ENCODE peak calls at places on chromosomes 6 and 20, in eight cellular contexts. C is breast epithelium; L is mucosa of descending colon; N is CD4-positive, CD25-positive, alpha-beta regulatory T cell; U is kidney epithelial cell; D is activated CD4-positive, CD25-positive, alpha-beta regulatory T cell treated with anti-CD3 and anti-CD28 coated beads, Interleukin-2, amount 50 U/mL, for 16 hours; F is M059J; Y is colonic mucosa. K is an unnamed sample.

GRCh38 chr6:106064103-106064502 is 22.0 kb upstream of the PRDM1 start:
- DNase-seq in C (no peak), L (no peak), N (no peak), U (no peak), D (no peak), F (no peak), Y (no peak), K (no peak)

GRCh38 chr20:51400051-51400926 is 142.2 kb downstream of the NFATC2 start:
- DNase-seq in C (no peak), L (no peak), N (peak; percentile 79), U (no peak), D (peak; percentile 59), F (peak; percentile 19), Y (no peak), K (no peak)

GRCh38 chr20:62804021-62804631 is 509 bp upstream of the OGFR start:
- DNase-seq in C (no peak), L (no peak), N (peak; percentile 33), U (no peak), D (no peak), F (peak; percentile 46), Y (no peak), K (no peak)

GRCh38 chr6:31580807-31581437 is 1.3 kb downstream of the LTB start:
- DNase-seq in C (peak; percentile 85), L (peak; percentile 92), N (peak; percentile 87), U (no peak), D (peak; percentile 79), F (peak; percentile 77), Y (peak; percentile 88), K (peak; percentile 96)

GRCh38 chr6:130167655-130168054 is 55.1 kb downstream of the SAMD3 start:
- DNase-seq in C (no peak), L (no peak), N (no peak), U (no peak), D (no peak), F (no peak), Y (no peak), K (no peak)

GRCh38 chr20:25064561-25064960 is 6.6 kb upstream of the ACSS1 start:
- DNase-seq in C (peak; percentile 7), L (no peak), N (no peak), U (no peak), D (no peak), F (no peak), Y (no peak), K (no peak)

GRCh38 chr6:85321926-85322325 is 128.0 kb upstream of the NT5E start:
- DNase-seq in C (no peak), L (no peak), N (no peak), U (no peak), D (no peak), F (no peak), Y (no peak), K (no peak)

GRCh38 chr20:63465380-63466249 is 6.8 kb downstream of the KCNQ2 start:
- DNase-seq in C (no peak), L (no peak), N (no peak), U (no peak), D (no peak), F (no peak), Y (no peak), K (no peak)

GRCh38 chr6:36666726-36667591 is 11.6 kb upstream of the CDKN1A start:
- DNase-seq in C (no peak), L (peak; percentile 82), N (no peak), U (peak; percentile 92), D (no peak), F (peak; percentile 95), Y (peak; percentile 63), K (peak; percentile 50)

GRCh38 chr6:163415620-163416379 is 1.3 kb downstream of the QKI start:
- DNase-seq in C (no peak), L (peak; percentile 67), N (peak; percentile 42), U (no peak), D (no peak), F (peak; percentile 70), Y (no peak), K (peak; percentile 84)

GRCh38 chr6:144559865-144560603 is 274.9 kb downstream of the UTRN start:
- DNase-seq in C (no peak), L (no peak), N (peak; percentile 44), U (no peak), D (no peak), F (peak; percentile 66), Y (no peak), K (no peak)

GRCh38 chr6:41641352-41641925 is 3.2 kb downstream of the MDFI start:
- DNase-seq in C (no peak), L (no peak), N (no peak), U (no peak), D (no peak), F (no peak), Y (no peak), K (no peak)

GRCh38 chr20:43383026-43383795 is 74.5 kb upstream of the SRSF6 start:
- DNase-seq in C (no peak), L (no peak), N (no peak), U (no peak), D (no peak), F (peak; percentile 44), Y (no peak), K (no peak)

GRCh38 chr20:36493801-36494114 is 47.6 kb upstream of the MYL9 start:
- DNase-seq in C (peak; percentile 69), L (peak; percentile 70), N (no peak), U (no peak), D (no peak), F (peak; percentile 96), Y (peak; percentile 38), K (no peak)

GRCh38 chr6:131488780-131489179 is 84.2 kb upstream of the ARG1 start:
- DNase-seq in C (no peak), L (no peak), N (no peak), U (no peak), D (no peak), F (peak; percentile 46), Y (no peak), K (no peak)

GRCh38 chr6:140609956-140610355 is 1235.5 kb upstream of the CITED2 start:
- DNase-seq in C (no peak), L (no peak), N (no peak), U (no peak), D (no peak), F (no peak), Y (no peak), K (no peak)

GRCh38 chr6:88538130-88538706 is 372.1 kb upstream of the CNR1 start:
- DNase-seq in C (no peak), L (no peak), N (no peak), U (no peak), D (no peak), F (no peak), Y (no peak), K (peak; percentile 12)

GRCh38 chr6:137832110-137832509 is 34.9 kb upstream of the TNFAIP3 start:
- DNase-seq in C (no peak), L (no peak), N (no peak), U (peak; percentile 95), D (no peak), F (peak; percentile 93), Y (no peak), K (peak; percentile 45)

GRCh38 chr6:134517145-134517658 is 199.3 kb upstream of the SGK1 start:
- DNase-seq in C (no peak), L (peak; percentile 59), N (no peak), U (no peak), D (no peak), F (peak; percentile 88), Y (no peak), K (no peak)

GRCh38 chr6:106525885-106526280 is 103.4 kb downstream of the RTN4IP1 start:
- DNase-seq in C (no peak), L (no peak), N (peak; percentile 46), U (no peak), D (no peak), F (no peak), Y (no peak), K (no peak)

GRCh38 chr6:52517502-52518278 is 59.2 kb downstream of the TRAM2 start:
- DNase-seq in C (peak; percentile 80), L (peak; percentile 75), N (no peak), U (peak; percentile 89), D (no peak), F (peak; percentile 99), Y (peak; percentile 72), K (peak; percentile 82)